ENCODE peak calls at places on chromosomes 6 and 20, in seven cellular contexts. One of them, this sample, is unnamed.

GRCh38 chr6:6639572-6639971 is 51.1 kb downstream of the LY86 start:
- DNase-seq in nucleus accumbens: no peak
- DNase-seq in ACHN: no peak
- DNase-seq in ELF-1: no peak
- DNase-seq in NCI-H774: no peak
- DNase-seq in fibroblast of lung: no peak
- DNase-seq in HTR-8/SVneo: no peak
- DNase-seq in this sample: no peak

GRCh38 chr20:23631981-23632710 is 5.6 kb downstream of the CST3 start:
- DNase-seq in nucleus accumbens: no peak
- DNase-seq in ACHN: no peak
- DNase-seq in ELF-1: no peak
- DNase-seq in NCI-H774: no peak
- DNase-seq in fibroblast of lung: no peak
- DNase-seq in HTR-8/SVneo: no peak
- DNase-seq in this sample: no peak

GRCh38 chr6:150145427-150145826 is 2.6 kb downstream of the PPP1R14C start:
- DNase-seq in nucleus accumbens: no peak
- DNase-seq in ACHN: no peak
- DNase-seq in ELF-1: no peak
- DNase-seq in NCI-H774: no peak
- DNase-seq in fibroblast of lung: no peak
- DNase-seq in HTR-8/SVneo: no peak
- DNase-seq in this sample: no peak

GRCh38 chr20:56779452-56780143 is 150.5 kb downstream of the TFAP2C start:
- DNase-seq in nucleus accumbens: no peak
- DNase-seq in ACHN: no peak
- DNase-seq in ELF-1: peak
- DNase-seq in NCI-H774: no peak
- DNase-seq in fibroblast of lung: no peak
- DNase-seq in HTR-8/SVneo: no peak
- DNase-seq in this sample: no peak

GRCh38 chr6:121733216-121733615 is 297.8 kb downstream of the GJA1 start:
- DNase-seq in nucleus accumbens: no peak
- DNase-seq in ACHN: no peak
- DNase-seq in ELF-1: no peak
- DNase-seq in NCI-H774: no peak
- DNase-seq in fibroblast of lung: peak
- DNase-seq in HTR-8/SVneo: no peak
- DNase-seq in this sample: no peak

GRCh38 chr6:28489366-28490190 is 26.0 kb downstream of the GPX6 start:
- DNase-seq in nucleus accumbens: no peak
- DNase-seq in ACHN: no peak
- DNase-seq in ELF-1: peak
- DNase-seq in NCI-H774: peak
- DNase-seq in fibroblast of lung: peak
- DNase-seq in HTR-8/SVneo: peak
- DNase-seq in this sample: peak

GRCh38 chr20:20491110-20491783 is 123.3 kb downstream of the INSM1 start:
- DNase-seq in nucleus accumbens: no peak
- DNase-seq in ACHN: no peak
- DNase-seq in ELF-1: no peak
- DNase-seq in NCI-H774: no peak
- DNase-seq in fibroblast of lung: peak
- DNase-seq in HTR-8/SVneo: no peak
- DNase-seq in this sample: no peak

GRCh38 chr6:39855356-39855995 is 63.3 kb downstream of the DAAM2 start:
- DNase-seq in nucleus accumbens: no peak
- DNase-seq in ACHN: no peak
- DNase-seq in ELF-1: no peak
- DNase-seq in NCI-H774: no peak
- DNase-seq in fibroblast of lung: peak
- DNase-seq in HTR-8/SVneo: no peak
- DNase-seq in this sample: no peak

GRCh38 chr6:20279608-20280287 is 67.5 kb upstream of the MBOAT1 start:
- DNase-seq in nucleus accumbens: no peak
- DNase-seq in ACHN: no peak
- DNase-seq in ELF-1: no peak
- DNase-seq in NCI-H774: no peak
- DNase-seq in fibroblast of lung: no peak
- DNase-seq in HTR-8/SVneo: no peak
- DNase-seq in this sample: peak

GRCh38 chr6:34610819-34611477 is 54.8 kb upstream of the SPDEF start:
- DNase-seq in nucleus accumbens: no peak
- DNase-seq in ACHN: no peak
- DNase-seq in ELF-1: no peak
- DNase-seq in NCI-H774: no peak
- DNase-seq in fibroblast of lung: peak
- DNase-seq in HTR-8/SVneo: peak
- DNase-seq in this sample: peak

GRCh38 chr6:96856822-96857221 is 19.5 kb upstream of the GPR63 start:
- DNase-seq in nucleus accumbens: no peak
- DNase-seq in ACHN: no peak
- DNase-seq in ELF-1: no peak
- DNase-seq in NCI-H774: no peak
- DNase-seq in fibroblast of lung: no peak
- DNase-seq in HTR-8/SVneo: no peak
- DNase-seq in this sample: no peak

GRCh38 chr20:41135888-41136243 is 1.5 kb upstream of the PLCG1 start:
- DNase-seq in nucleus accumbens: no peak
- DNase-seq in ACHN: no peak
- DNase-seq in ELF-1: no peak
- DNase-seq in NCI-H774: no peak
- DNase-seq in fibroblast of lung: no peak
- DNase-seq in HTR-8/SVneo: no peak
- DNase-seq in this sample: no peak

GRCh38 chr20:43715511-43715910 is 11.3 kb downstream of the GTSF1L start:
- DNase-seq in nucleus accumbens: no peak
- DNase-seq in ACHN: no peak
- DNase-seq in ELF-1: no peak
- DNase-seq in NCI-H774: no peak
- DNase-seq in fibroblast of lung: no peak
- DNase-seq in HTR-8/SVneo: no peak
- DNase-seq in this sample: no peak

GRCh38 chr20:37251836-37252477 is 9.7 kb downstream of the GHRH start:
- DNase-seq in nucleus accumbens: no peak
- DNase-seq in ACHN: no peak
- DNase-seq in ELF-1: peak
- DNase-seq in NCI-H774: no peak
- DNase-seq in fibroblast of lung: no peak
- DNase-seq in HTR-8/SVneo: no peak
- DNase-seq in this sample: peak

GRCh38 chr20:45470939-45471338 is 1.4 kb downstream of the WFDC2 start:
- DNase-seq in nucleus accumbens: no peak
- DNase-seq in ACHN: peak
- DNase-seq in ELF-1: peak
- DNase-seq in NCI-H774: no peak
- DNase-seq in fibroblast of lung: no peak
- DNase-seq in HTR-8/SVneo: no peak
- DNase-seq in this sample: no peak

GRCh38 chr20:11772226-11772730 is 145.4 kb upstream of the BTBD3 start:
- DNase-seq in nucleus accumbens: no peak
- DNase-seq in ACHN: no peak
- DNase-seq in ELF-1: no peak
- DNase-seq in NCI-H774: no peak
- DNase-seq in fibroblast of lung: no peak
- DNase-seq in HTR-8/SVneo: no peak
- DNase-seq in this sample: peak

GRCh38 chr6:156906451-156906850 is 129.3 kb downstream of the ARID1B start:
- DNase-seq in nucleus accumbens: no peak
- DNase-seq in ACHN: no peak
- DNase-seq in ELF-1: no peak
- DNase-seq in NCI-H774: no peak
- DNase-seq in fibroblast of lung: no peak
- DNase-seq in HTR-8/SVneo: no peak
- DNase-seq in this sample: no peak

This sample was measured in trophoblast cell.